ENCODE peak calls at places on chromosomes 6 and 20, in seven cellular contexts. J is IMR-90, M is mesenchymal stem cell, A is neuronal stem cell, W is mesendoderm, N is trophoblast cell, B is H1. Z is an unnamed sample.
A peak's percentile ranks its signal among the peaks of the same experiment; 100 is the strongest.

GRCh38 chr6:105607624-105608392 is 204.9 kb upstream of the PREP start:
- DNase-seq in A (no peak), W (peak; percentile 23), B (no peak), M (no peak), J (peak; percentile 41), N (no peak), Z (no peak)

GRCh38 chr20:47790032-47790965 is 5.0 kb upstream of the SULF2 start:
- DNase-seq in A (no peak), N (no peak), W (no peak), M (peak; percentile 91), B (no peak), J (peak; percentile 70), Z (no peak)

GRCh38 chr6:166611631-166612030 is 15.4 kb downstream of the RPS6KA2 start:
- DNase-seq in M (no peak), W (no peak), B (no peak), N (no peak), J (no peak), A (no peak), Z (no peak)

GRCh38 chr20:52761867-52762266 is 210.3 kb upstream of the TSHZ2 start:
- DNase-seq in A (no peak), N (no peak), M (peak; percentile 43), J (no peak), W (no peak), B (no peak), Z (no peak)

GRCh38 chr6:151338816-151339215 is 52.5 kb downstream of the ZBTB2 start:
- DNase-seq in B (no peak), A (no peak), J (no peak), N (no peak), W (no peak), M (no peak), Z (no peak)

GRCh38 chr20:38357653-38358207 is 11.4 kb downstream of the LBP start:
- DNase-seq in J (peak; percentile 15), A (no peak), M (no peak), N (peak; percentile 56), B (no peak), W (no peak), Z (no peak)

GRCh38 chr6:116034327-116034726 is 26.4 kb downstream of the FRK start:
- DNase-seq in M (peak; percentile 73), B (no peak), N (no peak), J (peak; percentile 71), W (no peak), A (no peak), Z (no peak)

GRCh38 chr6:79334674-79335073 is 100.2 kb upstream of the HMGN3 start:
- DNase-seq in M (no peak), W (no peak), N (no peak), J (no peak), B (no peak), A (no peak), Z (no peak)

GRCh38 chr6:158018851-158019361 is 37.2 kb downstream of the SYNJ2 start:
- DNase-seq in A (no peak), N (peak; percentile 73), B (no peak), W (no peak), J (peak; percentile 85), M (peak; percentile 94), Z (no peak)

GRCh38 chr6:99745651-99746050 is 139.0 kb downstream of the PRDM13 start:
- DNase-seq in B (no peak), N (peak; percentile 17), W (peak; percentile 14), M (no peak), A (no peak), J (no peak), Z (no peak)

GRCh38 chr20:24109537-24109936 is 121.0 kb upstream of the GGTLC1 start:
- DNase-seq in A (no peak), B (no peak), W (no peak), J (no peak), M (no peak), N (no peak), Z (no peak)

GRCh38 chr6:19535351-19535750 is 301.8 kb upstream of the ID4 start:
- DNase-seq in W (no peak), J (no peak), B (no peak), A (no peak), N (no peak), M (no peak), Z (no peak)

GRCh38 chr6:63731946-63732735 is 96.5 kb downstream of the PHF3 start:
- DNase-seq in B (no peak), W (no peak), M (peak; percentile 3), A (no peak), N (no peak), J (peak; percentile 47), Z (no peak)

GRCh38 chr20:48826883-48827771 is 672 bp downstream of the PREX1 start:
- DNase-seq in A (peak; percentile 49), N (peak; percentile 35), B (peak; percentile 78), J (no peak), W (peak; percentile 78), M (peak; percentile 48), Z (peak; percentile 54)

GRCh38 chr6:129135421-129135820 is 252.5 kb downstream of the LAMA2 start:
- DNase-seq in N (no peak), B (no peak), A (no peak), M (no peak), J (no peak), W (no peak), Z (no peak)

GRCh38 chr6:3835055-3835731 is 14.0 kb upstream of the FAM50B start:
- DNase-seq in W (peak; percentile 9), N (peak; percentile 44), M (no peak), A (no peak), B (no peak), J (no peak), Z (no peak)

GRCh38 chr6:44277763-44278162 is 7.5 kb downstream of the TMEM151B start:
- DNase-seq in A (no peak), J (no peak), B (no peak), N (no peak), W (no peak), M (no peak), Z (no peak)

GRCh38 chr6:135496805-135497411 is 632 bp downstream of the AHI1 start:
- DNase-seq in W (no peak), M (no peak), N (peak; percentile 82), A (no peak), J (no peak), B (no peak), Z (no peak)

GRCh38 chr20:7843613-7844012 is 96.6 kb downstream of the HAO1 start:
- DNase-seq in J (peak; percentile 34), B (no peak), M (peak; percentile 68), N (no peak), W (no peak), A (no peak), Z (no peak)

GRCh38 chr6:119630561-119631192 is 281.1 kb upstream of the MAN1A1 start:
- DNase-seq in M (no peak), W (no peak), A (no peak), J (no peak), B (no peak), N (no peak), Z (no peak)

GRCh38 chr6:119626884-119627619 is 277.5 kb upstream of the MAN1A1 start:
- DNase-seq in N (no peak), J (no peak), A (no peak), M (no peak), B (no peak), W (peak; percentile 23), Z (no peak)

GRCh38 chr6:119633461-119633860 is 283.9 kb upstream of the MAN1A1 start:
- DNase-seq in A (no peak), N (no peak), J (no peak), B (no peak), M (no peak), W (no peak), Z (no peak)

GRCh38 chr6:119627908-119628669 is 278.5 kb upstream of the MAN1A1 start:
- DNase-seq in M (peak; percentile 25), B (no peak), N (peak; percentile 27), J (peak; percentile 49), W (peak; percentile 88), A (no peak), Z (no peak)

GRCh38 chr6:119628691-119629621 is 279.4 kb upstream of the MAN1A1 start:
- DNase-seq in B (no peak), M (no peak), W (peak; percentile 70), A (no peak), J (no peak), N (no peak), Z (no peak)
- H3K18ac ChIP-seq in B (no peak overlapping the region), M (no peak overlapping the region), W (no peak overlapping the region), A (no peak overlapping the region), J (no peak overlapping the region), N (peak overlapping the region; percentile 78), Z (no peak overlapping the region)

DNA sequence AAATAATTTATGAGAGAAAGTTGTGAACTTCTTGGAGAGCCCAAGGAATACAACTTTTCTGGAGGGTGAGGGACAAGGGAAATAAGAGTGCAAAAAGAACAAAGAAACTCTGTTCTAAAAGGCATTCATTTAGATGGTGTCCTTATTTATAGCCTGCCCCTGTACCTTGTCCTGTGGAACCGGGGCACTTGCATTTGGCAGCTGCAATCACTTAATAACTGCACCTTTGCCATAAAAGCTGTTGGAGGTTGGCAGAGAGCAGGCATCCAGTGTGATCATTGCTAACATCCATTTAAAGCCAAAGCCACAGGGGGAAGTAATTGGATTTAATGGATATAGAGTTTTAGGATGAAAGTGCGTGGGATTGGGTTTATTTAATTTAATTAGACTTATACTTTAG is 50.8 kb upstream of the SGK1 start:
- DNase-seq in A (no peak), N (no peak), J (no peak), W (no peak), M (no peak), B (no peak), Z (no peak)
- H3K18ac ChIP-seq in A (no peak overlapping the region), N (no peak overlapping the region), J (no peak overlapping the region), W (no peak overlapping the region), M (no peak overlapping the region), B (no peak overlapping the region), Z (no peak overlapping the region)

DNA sequence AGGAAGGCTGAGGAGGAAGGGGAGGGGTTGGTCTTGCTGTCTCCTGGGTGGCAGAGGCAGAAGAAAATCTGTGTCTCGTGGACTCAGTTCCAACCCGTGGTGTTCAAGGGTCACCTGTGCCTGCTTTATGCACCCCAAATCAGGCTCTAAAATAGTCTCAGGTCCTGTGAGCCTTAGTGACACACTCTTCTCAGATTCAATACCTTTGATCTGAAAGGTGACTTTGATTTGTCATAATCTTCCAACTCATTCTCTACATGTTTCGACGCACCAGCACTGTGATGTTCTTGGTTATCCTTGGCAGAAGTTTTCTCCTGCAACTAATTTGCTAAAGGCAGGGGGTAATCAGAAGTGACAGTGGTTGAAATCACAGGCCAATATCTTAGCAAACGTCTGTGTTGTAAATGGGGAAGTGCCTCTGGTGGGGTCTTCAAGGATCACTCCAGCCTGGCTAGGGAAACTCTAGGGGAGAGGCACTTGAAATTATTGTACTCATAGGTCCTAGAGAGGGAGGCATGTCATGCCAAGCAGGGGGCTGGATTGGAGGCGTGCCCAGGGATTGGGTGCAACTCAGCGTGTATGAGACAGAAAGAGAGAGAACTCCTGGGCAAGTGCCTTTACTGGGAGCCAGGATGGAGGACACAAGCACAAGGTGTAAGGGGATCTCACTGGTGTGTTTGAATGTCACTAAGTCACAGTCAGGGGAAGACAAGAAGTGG is 19.0 kb upstream of the PRND start:
- DNase-seq in A (no peak), B (no peak), J (no peak), W (no peak), M (no peak), N (no peak), Z (no peak)
- H3K18ac ChIP-seq in A (no peak overlapping the region), B (no peak overlapping the region), J (no peak overlapping the region), W (no peak overlapping the region), M (no peak overlapping the region), N (no peak overlapping the region), Z (no peak overlapping the region)

DNA sequence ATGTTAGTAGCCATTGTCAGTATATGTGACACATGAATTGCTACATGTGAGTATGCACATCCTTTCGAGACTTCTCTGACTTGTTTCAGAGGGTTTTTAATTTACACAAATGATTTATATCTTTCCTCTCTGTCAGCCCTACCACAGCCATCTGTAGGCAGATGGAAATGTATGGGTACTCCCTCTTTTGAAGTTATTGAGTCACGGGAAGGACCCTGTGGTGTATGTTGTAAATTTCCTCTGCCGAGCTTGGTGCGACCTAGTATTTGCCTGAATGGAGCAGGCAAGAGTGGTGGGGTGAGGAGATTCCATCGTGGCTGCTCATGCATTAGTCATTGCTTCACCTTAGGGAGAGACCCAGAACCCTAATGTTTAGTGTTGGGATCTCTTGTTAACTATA is 171.9 kb downstream of the JARID2 start:
- DNase-seq in J (peak; percentile 77), N (no peak), B (no peak), A (no peak), M (peak; percentile 79), W (no peak), Z (no peak)
- H3K18ac ChIP-seq in J (no peak overlapping the region), N (no peak overlapping the region), B (no peak overlapping the region), A (no peak overlapping the region), M (no peak overlapping the region), W (no peak overlapping the region), Z (no peak overlapping the region)